ENCODE peak calls at places on chromosomes 3 and 15, in four cellular contexts. One of them, this sample, is unnamed.

GRCh38 chr3:1092771-1093170 is at the start of gene CNTN6:
- DNase-seq in IMR-90: no peak
- DNase-seq in colonic mucosa: no peak
- DNase-seq in bronchial epithelial cell: no peak
- DNase-seq in this sample: no peak

GRCh38 chr15:40053234-40054055 is 14.5 kb upstream of the SRP14 start:
- DNase-seq in colonic mucosa: no peak
- DNase-seq in IMR-90: no peak
- DNase-seq in bronchial epithelial cell: no peak
- DNase-seq in this sample: no peak

GRCh38 chr3:168545591-168545990 is 449.9 kb upstream of the GOLIM4 start:
- DNase-seq in colonic mucosa: no peak
- DNase-seq in bronchial epithelial cell: no peak
- DNase-seq in IMR-90: peak; percentile 33
- DNase-seq in this sample: peak; percentile 75

GRCh38 chr3:126288314-126288713 is 68.9 kb downstream of the KLF15 start:
- DNase-seq in bronchial epithelial cell: no peak
- DNase-seq in colonic mucosa: no peak
- DNase-seq in IMR-90: no peak
- DNase-seq in this sample: no peak

GRCh38 chr3:173397161-173398110 is at the start of gene NLGN1:
- DNase-seq in bronchial epithelial cell: peak; percentile 15
- DNase-seq in IMR-90: peak; percentile 72
- DNase-seq in colonic mucosa: peak; percentile 39
- DNase-seq in this sample: peak; percentile 94

GRCh38 chr3:74410276-74410941 is 204.1 kb downstream of the CNTN3 start:
- DNase-seq in IMR-90: no peak
- DNase-seq in bronchial epithelial cell: no peak
- DNase-seq in colonic mucosa: no peak
- DNase-seq in this sample: no peak

GRCh38 chr3:102162251-102162650 is 272.6 kb upstream of the ZPLD1 start:
- DNase-seq in colonic mucosa: no peak
- DNase-seq in IMR-90: no peak
- DNase-seq in bronchial epithelial cell: no peak
- DNase-seq in this sample: no peak

GRCh38 chr15:35410775-35411174 is 135.2 kb downstream of the DPH6 start:
- DNase-seq in colonic mucosa: no peak
- DNase-seq in IMR-90: no peak
- DNase-seq in bronchial epithelial cell: no peak
- DNase-seq in this sample: no peak

GRCh38 chr15:35062164-35063099 is 22.7 kb downstream of the NANOGP8 start:
- DNase-seq in bronchial epithelial cell: peak; percentile 41
- DNase-seq in colonic mucosa: no peak
- DNase-seq in IMR-90: peak; percentile 37
- DNase-seq in this sample: no peak

GRCh38 chr3:45647148-45647619 is 42.0 kb upstream of the SACM1L start:
- DNase-seq in IMR-90: peak; percentile 94
- DNase-seq in colonic mucosa: peak; percentile 53
- DNase-seq in bronchial epithelial cell: peak; percentile 93
- DNase-seq in this sample: peak; percentile 91

GRCh38 chr15:42707873-42708544 is 28.9 kb downstream of the CDAN1 start:
- DNase-seq in bronchial epithelial cell: peak; percentile 37
- DNase-seq in IMR-90: no peak
- DNase-seq in colonic mucosa: no peak
- DNase-seq in this sample: no peak

GRCh38 chr3:168426196-168426595 is 330.5 kb upstream of the GOLIM4 start:
- DNase-seq in IMR-90: peak; percentile 52
- DNase-seq in bronchial epithelial cell: peak; percentile 58
- DNase-seq in colonic mucosa: no peak
- DNase-seq in this sample: peak; percentile 58

GRCh38 chr3:150830094-150830681 is 67.2 kb upstream of the SIAH2 start:
- DNase-seq in IMR-90: no peak
- DNase-seq in colonic mucosa: no peak
- DNase-seq in bronchial epithelial cell: peak; percentile 8
- DNase-seq in this sample: no peak

GRCh38 chr15:58147151-58147550 is 9.0 kb downstream of the AQP9 start:
- DNase-seq in IMR-90: no peak
- DNase-seq in bronchial epithelial cell: no peak
- DNase-seq in colonic mucosa: no peak
- DNase-seq in this sample: peak; percentile 63

GRCh38 chr15:48596415-48596814 is 49.1 kb downstream of the FBN1 start:
- DNase-seq in IMR-90: no peak
- DNase-seq in bronchial epithelial cell: no peak
- DNase-seq in colonic mucosa: no peak
- DNase-seq in this sample: no peak

GRCh38 chr3:172635588-172635987 is 75.3 kb downstream of the NCEH1 start:
- DNase-seq in colonic mucosa: no peak
- DNase-seq in IMR-90: peak; percentile 60
- DNase-seq in bronchial epithelial cell: peak; percentile 90
- DNase-seq in this sample: no peak

GRCh38 chr15:77993374-77993911 is 84.1 kb downstream of the TBC1D2B start:
- DNase-seq in bronchial epithelial cell: no peak
- DNase-seq in colonic mucosa: no peak
- DNase-seq in IMR-90: no peak
- DNase-seq in this sample: no peak

GRCh38 chr15:77870195-77871065 is 207.1 kb downstream of the TBC1D2B start:
- DNase-seq in colonic mucosa: peak; percentile 80
- DNase-seq in bronchial epithelial cell: peak; percentile 51
- DNase-seq in IMR-90: peak; percentile 53
- DNase-seq in this sample: peak; percentile 81

GRCh38 chr3:178964551-178964950 is 107.1 kb downstream of the ZMAT3 start:
- DNase-seq in colonic mucosa: no peak
- DNase-seq in IMR-90: no peak
- DNase-seq in bronchial epithelial cell: no peak
- DNase-seq in this sample: no peak

GRCh38 chr3:36827133-36827532 is 62.8 kb upstream of the DCLK3 start:
- DNase-seq in colonic mucosa: no peak
- DNase-seq in IMR-90: peak; percentile 32
- DNase-seq in bronchial epithelial cell: no peak
- DNase-seq in this sample: no peak

GRCh38 chr3:63727248-63727647 is 74.8 kb downstream of the SNTN start:
- DNase-seq in bronchial epithelial cell: no peak
- DNase-seq in colonic mucosa: no peak
- DNase-seq in IMR-90: peak; percentile 2
- DNase-seq in this sample: no peak

GRCh38 chr3:171646357-171647133 is 163.7 kb downstream of the PLD1 start:
- DNase-seq in bronchial epithelial cell: peak; percentile 66
- DNase-seq in IMR-90: peak; percentile 80
- DNase-seq in colonic mucosa: no peak
- DNase-seq in this sample: peak; percentile 88

GRCh38 chr15:28260722-28261121 is 61.3 kb downstream of the HERC2 start:
- DNase-seq in IMR-90: no peak
- DNase-seq in colonic mucosa: no peak
- DNase-seq in bronchial epithelial cell: no peak
- DNase-seq in this sample: no peak

GRCh38 chr3:178392553-178392952 is 143.7 kb upstream of the KCNMB2 start:
- DNase-seq in colonic mucosa: no peak
- DNase-seq in bronchial epithelial cell: peak; percentile 55
- DNase-seq in IMR-90: peak; percentile 52
- DNase-seq in this sample: peak; percentile 81

GRCh38 chr3:106829206-106829605 is 548.0 kb upstream of the CCDC54 start:
- DNase-seq in IMR-90: peak; percentile 28
- DNase-seq in bronchial epithelial cell: no peak
- DNase-seq in colonic mucosa: no peak
- DNase-seq in this sample: peak; percentile 13

GRCh38 chr3:139764936-139765335 is 87.2 kb upstream of the NMNAT3 start:
- DNase-seq in colonic mucosa: no peak
- DNase-seq in IMR-90: peak; percentile 66
- DNase-seq in bronchial epithelial cell: peak; percentile 63
- DNase-seq in this sample: peak; percentile 76

GRCh38 chr3:42012378-42012934 is 50.6 kb upstream of the ULK4 start:
- DNase-seq in colonic mucosa: no peak
- DNase-seq in IMR-90: no peak
- DNase-seq in bronchial epithelial cell: peak; percentile 85
- DNase-seq in this sample: no peak

GRCh38 chr15:32908135-32908801 is 190.5 kb downstream of the GREM1 start:
- DNase-seq in IMR-90: peak; percentile 87
- DNase-seq in bronchial epithelial cell: no peak
- DNase-seq in colonic mucosa: no peak
- DNase-seq in this sample: no peak

GRCh38 chr15:58063612-58064011 is 1.9 kb downstream of the ALDH1A2 start:
- DNase-seq in bronchial epithelial cell: no peak
- DNase-seq in colonic mucosa: no peak
- DNase-seq in IMR-90: no peak
- DNase-seq in this sample: no peak

GRCh38 chr3:43394071-43394501 is 107.7 kb downstream of the SNRK start:
- DNase-seq in IMR-90: peak; percentile 44
- DNase-seq in colonic mucosa: no peak
- DNase-seq in bronchial epithelial cell: no peak
- DNase-seq in this sample: peak; percentile 41

GRCh38 chr3:119146578-119147375 is 812 bp downstream of the TEX55 start:
- DNase-seq in colonic mucosa: no peak
- DNase-seq in bronchial epithelial cell: no peak
- DNase-seq in IMR-90: no peak
- DNase-seq in this sample: no peak

GRCh38 chr3:195757371-195757770 is 36.6 kb downstream of the MUC20 start:
- DNase-seq in IMR-90: no peak
- DNase-seq in bronchial epithelial cell: no peak
- DNase-seq in colonic mucosa: no peak
- DNase-seq in this sample: no peak
- H3K27me3 ChIP-seq in IMR-90: peaks cover 58% of the 10 kb centered on the region
- H3K27me3 ChIP-seq in bronchial epithelial cell: peaks cover 7% of the 10 kb centered on the region
- H3K27me3 ChIP-seq in colonic mucosa: peaks cover 4% of the 10 kb centered on the region
- H3K27me3 ChIP-seq in this sample: peaks cover 57% of the 10 kb centered on the region

GRCh38 chr3:12695916-12696315 is 32.0 kb upstream of the RAF1 start:
- DNase-seq in bronchial epithelial cell: no peak
- DNase-seq in IMR-90: no peak
- DNase-seq in colonic mucosa: no peak
- DNase-seq in this sample: no peak
- H3K27me3 ChIP-seq in bronchial epithelial cell: no peaks in the 10 kb centered on the region
- H3K27me3 ChIP-seq in IMR-90: no peaks in the 10 kb centered on the region
- H3K27me3 ChIP-seq in colonic mucosa: no peaks in the 10 kb centered on the region
- H3K27me3 ChIP-seq in this sample: peaks cover 17% of the 10 kb centered on the region

GRCh38 chr15:93614446-93615104 is 525.6 kb upstream of the RGMA start:
- DNase-seq in bronchial epithelial cell: no peak
- DNase-seq in colonic mucosa: no peak
- DNase-seq in IMR-90: no peak
- DNase-seq in this sample: no peak

GRCh38 chr15:93608643-93609148 is 519.7 kb upstream of the RGMA start:
- DNase-seq in colonic mucosa: no peak
- DNase-seq in IMR-90: no peak
- DNase-seq in bronchial epithelial cell: no peak
- DNase-seq in this sample: no peak

DNA sequence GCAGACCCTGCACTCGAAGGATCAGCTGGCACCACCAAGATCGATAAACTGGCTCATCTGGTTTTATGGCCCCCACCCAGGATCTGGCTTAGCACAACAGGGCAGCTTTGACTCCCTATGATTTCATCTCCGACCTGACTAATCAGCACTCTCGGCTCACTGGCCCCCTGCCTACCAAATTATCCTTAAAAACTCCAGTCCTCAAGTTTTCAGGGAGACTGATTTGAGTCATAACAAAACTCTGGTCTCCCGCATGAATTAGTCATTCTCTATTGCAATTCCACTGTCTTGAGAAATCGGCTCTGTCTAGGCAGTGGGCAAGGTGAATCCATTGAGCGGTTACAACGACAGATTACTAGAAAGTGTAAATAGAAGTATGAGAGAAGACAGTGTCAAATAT is 521.9 kb upstream of the RGMA start:
- DNase-seq in colonic mucosa: no peak
- DNase-seq in bronchial epithelial cell: peak; percentile 24
- DNase-seq in IMR-90: no peak
- DNase-seq in this sample: no peak
- H3K27me3 ChIP-seq in colonic mucosa: no peaks in the 10 kb centered on the region
- H3K27me3 ChIP-seq in bronchial epithelial cell: no peaks in the 10 kb centered on the region
- H3K27me3 ChIP-seq in IMR-90: no peaks in the 10 kb centered on the region
- H3K27me3 ChIP-seq in this sample: no peaks in the 10 kb centered on the region

GRCh38 chr15:67828379-67828968 is 3.2 kb downstream of the SKOR1 start:
- DNase-seq in colonic mucosa: no peak
- DNase-seq in IMR-90: no peak
- DNase-seq in bronchial epithelial cell: no peak
- DNase-seq in this sample: no peak

GRCh38 chr15:67827561-67828378 is 2.5 kb downstream of the SKOR1 start:
- DNase-seq in bronchial epithelial cell: no peak
- DNase-seq in colonic mucosa: no peak
- DNase-seq in IMR-90: no peak
- DNase-seq in this sample: no peak

GRCh38 chr15:67824900-67825879 is at the start of gene SKOR1:
- DNase-seq in IMR-90: peak; percentile 37
- DNase-seq in bronchial epithelial cell: no peak
- DNase-seq in colonic mucosa: no peak
- DNase-seq in this sample: peak; percentile 52

GRCh38 chr15:67825880-67826716 is 789 bp downstream of the SKOR1 start:
- DNase-seq in IMR-90: no peak
- DNase-seq in bronchial epithelial cell: no peak
- DNase-seq in colonic mucosa: no peak
- DNase-seq in this sample: no peak

DNA sequence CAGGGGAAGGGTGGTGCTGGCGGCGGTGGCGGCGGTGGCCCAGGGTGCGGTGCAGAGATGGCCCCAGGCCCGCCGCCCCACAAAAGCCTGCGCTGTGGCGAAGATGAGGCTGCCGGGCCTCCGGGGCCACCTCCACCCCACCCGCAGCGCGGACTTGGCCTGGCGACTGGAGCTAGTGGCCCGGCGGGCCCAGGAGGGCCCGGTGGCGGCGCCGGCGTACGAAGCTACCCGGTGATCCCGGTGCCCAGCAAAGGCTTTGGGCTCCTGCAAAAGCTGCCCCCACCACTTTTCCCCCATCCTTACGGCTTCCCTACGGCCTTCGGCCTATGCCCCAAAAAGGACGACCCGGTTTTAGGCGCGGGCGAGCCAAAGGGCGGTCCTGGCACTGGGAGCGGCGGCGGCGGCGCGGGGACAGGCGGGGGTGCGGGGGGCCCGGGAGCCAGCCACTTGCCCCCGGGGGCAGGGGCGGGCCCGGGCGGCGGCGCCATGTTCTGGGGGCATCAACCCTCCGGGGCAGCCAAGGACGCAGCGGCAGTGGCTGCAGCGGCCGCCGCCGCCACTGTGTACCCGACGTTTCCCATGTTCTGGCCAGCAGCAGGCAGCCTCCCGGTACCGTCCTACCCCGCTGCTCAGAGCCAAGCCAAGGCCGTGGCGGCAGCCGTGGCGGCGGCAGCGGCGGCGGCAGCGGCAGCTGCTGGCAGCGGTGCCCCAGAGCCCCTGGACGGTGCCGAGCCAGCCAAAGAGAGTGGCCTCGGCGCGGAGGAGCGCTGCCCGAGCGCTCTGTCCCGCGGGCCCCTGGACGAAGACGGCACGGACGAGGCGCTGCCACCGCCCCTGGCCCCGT is 1.6 kb downstream of the SKOR1 start:
- DNase-seq in bronchial epithelial cell: no peak
- DNase-seq in IMR-90: no peak
- DNase-seq in colonic mucosa: no peak
- DNase-seq in this sample: no peak
- H3K27me3 ChIP-seq in bronchial epithelial cell: peaks cover 72% of the 10 kb centered on the region
- H3K27me3 ChIP-seq in IMR-90: peaks cover 94% of the 10 kb centered on the region
- H3K27me3 ChIP-seq in colonic mucosa: peaks cover 98% of the 10 kb centered on the region
- H3K27me3 ChIP-seq in this sample: peaks cover 78% of the 10 kb centered on the region